ENCODE peak calls at places on chromosome 22, in eight cellular contexts. R, K, Y, G, D, I, P and S are unnamed samples.
A peak's percentile ranks its signal among the peaks of the same experiment; 100 is the strongest.

GRCh38 chr22:22915670-22916035 is 28.0 kb downstream of the IGLL5 start:
- DNase-seq in R (no peak), K (no peak), Y (no peak), G (no peak), D (no peak), I (no peak), P (no peak), S (no peak)

GRCh38 chr22:38504731-38505594 is 1.1 kb downstream of the DDX17 start:
- DNase-seq in R (no peak), K (peak; percentile 49), Y (peak; percentile 49), G (no peak), D (no peak), I (no peak), P (no peak), S (no peak)

GRCh38 chr22:37196539-37197450 is 8.7 kb upstream of the C1QTNF6 start:
- DNase-seq in R (no peak), K (no peak), Y (no peak), G (no peak), D (peak; percentile 89), I (peak; percentile 77), P (peak; percentile 57), S (no peak)

GRCh38 chr22:37619991-37620390 is 11.4 kb downstream of the GGA1 start:
- DNase-seq in R (no peak), K (no peak), Y (no peak), G (no peak), D (no peak), I (no peak), P (no peak), S (no peak)

GRCh38 chr22:33883961-33884808 is 36.1 kb downstream of the LARGE1 start:
- DNase-seq in R (no peak), K (no peak), Y (no peak), G (no peak), D (no peak), I (no peak), P (no peak), S (no peak)

GRCh38 chr22:37343343-37343742 is 61.0 kb downstream of the CYTH4 start:
- DNase-seq in R (no peak), K (no peak), Y (no peak), G (no peak), D (no peak), I (no peak), P (no peak), S (no peak)

GRCh38 chr22:41239443-41240128 is 1.1 kb downstream of the CHADL start:
- DNase-seq in R (no peak), K (no peak), Y (no peak), G (no peak), D (no peak), I (no peak), P (no peak), S (no peak)

GRCh38 chr22:45552580-45553332 is 50.1 kb downstream of the FBLN1 start:
- DNase-seq in R (peak; percentile 76), K (no peak), Y (peak; percentile 51), G (peak; percentile 89), D (peak; percentile 95), I (no peak), P (no peak), S (no peak)

GRCh38 chr22:40367342-40367741 is 3.1 kb upstream of the SGSM3 start:
- DNase-seq in R (no peak), K (no peak), Y (no peak), G (no peak), D (no peak), I (no peak), P (no peak), S (no peak)

GRCh38 chr22:42947211-42947990 is 67.5 kb downstream of the PACSIN2 start:
- DNase-seq in R (no peak), K (no peak), Y (no peak), G (no peak), D (no peak), I (peak; percentile 37), P (no peak), S (no peak)

GRCh38 chr22:43244803-43245527 is 58.0 kb upstream of the TTLL12 start:
- DNase-seq in R (no peak), K (no peak), Y (peak; percentile 37), G (no peak), D (no peak), I (no peak), P (no peak), S (no peak)

GRCh38 chr22:22207845-22208564 is 36.6 kb upstream of the VPREB1 start:
- DNase-seq in R (peak; percentile 36), K (peak; percentile 82), Y (peak; percentile 89), G (no peak), D (peak; percentile 24), I (peak; percentile 38), P (peak; percentile 22), S (peak; percentile 34)

GRCh38 chr22:42412744-42413220 is 19.4 kb downstream of the NFAM1 start:
- DNase-seq in R (no peak), K (no peak), Y (no peak), G (no peak), D (no peak), I (no peak), P (no peak), S (no peak)

GRCh38 chr22:27962268-27963191 is 43.5 kb upstream of the PITPNB start:
- DNase-seq in R (no peak), K (no peak), Y (no peak), G (no peak), D (no peak), I (no peak), P (no peak), S (no peak)

GRCh38 chr22:22528780-22529179 is 8.7 kb upstream of the ZNF280A start:
- DNase-seq in R (no peak), K (no peak), Y (no peak), G (no peak), D (no peak), I (no peak), P (no peak), S (no peak)

GRCh38 chr22:28424427-28425080 is 255.1 kb downstream of the TTC28 start:
- DNase-seq in R (no peak), K (no peak), Y (no peak), G (no peak), D (peak; percentile 42), I (no peak), P (no peak), S (peak; percentile 10)

GRCh38 chr22:29336751-29337490 is 21.4 kb upstream of the RASL10A start:
- DNase-seq in R (no peak), K (no peak), Y (no peak), G (no peak), D (no peak), I (no peak), P (no peak), S (no peak)

GRCh38 chr22:22666307-22667091 is 22.1 kb downstream of the GGTLC2 start:
- DNase-seq in R (no peak), K (no peak), Y (peak; percentile 49), G (no peak), D (no peak), I (peak; percentile 8), P (no peak), S (no peak)

GRCh38 chr22:48082284-48082683 is 1319.8 kb downstream of the TBC1D22A start:
- DNase-seq in R (no peak), K (no peak), Y (no peak), G (no peak), D (no peak), I (no peak), P (no peak), S (no peak)

GRCh38 chr22:42283288-42284229 is 13.1 kb upstream of the TCF20 start:
- DNase-seq in R (no peak), K (peak; percentile 17), Y (peak; percentile 85), G (no peak), D (no peak), I (no peak), P (no peak), S (no peak)

GRCh38 chr22:29958170-29958569 is 75.2 kb downstream of the MTMR3 start:
- DNase-seq in R (no peak), K (no peak), Y (no peak), G (no peak), D (no peak), I (no peak), P (no peak), S (no peak)

GRCh38 chr22:37465721-37466120 is 20.5 kb downstream of the MFNG start:
- DNase-seq in R (no peak), K (no peak), Y (no peak), G (no peak), D (no peak), I (no peak), P (no peak), S (no peak)

GRCh38 chr22:22085702-22086500 is 103.3 kb upstream of the TOP3B start:
- DNase-seq in R (no peak), K (no peak), Y (no peak), G (peak; percentile 72), D (no peak), I (no peak), P (no peak), S (no peak)

GRCh38 chr22:38694049-38694448 is 6.7 kb downstream of the JOSD1 start:
- DNase-seq in R (no peak), K (no peak), Y (no peak), G (no peak), D (no peak), I (no peak), P (no peak), S (no peak)

GRCh38 chr22:24541681-24542515 is 13.0 kb downstream of the GUCD1 start:
- DNase-seq in R (no peak), K (no peak), Y (no peak), G (no peak), D (no peak), I (no peak), P (no peak), S (no peak)